ENCODE peak calls at places on chromosomes 4 and X, in nine cellular contexts. K, D, T, R, Y, Z, O, V and C are unnamed samples. For H3K4me1, the result is how much of the 10 kb centered on the place peaks cover.

GRCh38 chr4:130080872-130081451 is 985.0 kb downstream of the C4orf33 start:
- DNase-seq in O (no peak), D (no peak), Z (no peak), K (no peak), Y (no peak), V (peak), T (no peak), R (no peak), C (no peak)

GRCh38 chrX:55908685-55909212 is 191.2 kb downstream of the RRAGB start:
- DNase-seq in O (no peak), D (peak), V (peak), Y (peak), R (no peak), K (no peak), T (no peak), Z (no peak), C (no peak)

GRCh38 chr4:161249779-161250440 is 913.9 kb downstream of the FSTL5 start:
- DNase-seq in K (no peak), T (no peak), V (no peak), O (no peak), D (no peak), R (no peak), Z (no peak), Y (no peak), C (peak)

GRCh38 chrX:107716045-107716684 is 59.4 kb downstream of the TSC22D3 start:
- DNase-seq in Z (no peak), T (peak), K (peak), O (no peak), R (no peak), D (peak), Y (peak), V (peak), C (peak)

GRCh38 chrX:104432321-104432720 is 133.7 kb upstream of the IL1RAPL2 start:
- DNase-seq in R (no peak), Z (no peak), T (no peak), V (peak), Y (no peak), K (no peak), O (no peak), D (peak), C (no peak)

GRCh38 chr4:21596521-21596920 is 352.1 kb downstream of the KCNIP4 start:
- DNase-seq in D (no peak), O (no peak), Y (no peak), K (no peak), T (no peak), V (peak), Z (no peak), R (no peak), C (no peak)

GRCh38 chr4:3384391-3384770 is 57.4 kb upstream of the HGFAC start:
- DNase-seq in V (no peak), D (no peak), T (no peak), K (no peak), R (no peak), O (no peak), Y (no peak), Z (no peak), C (no peak)

GRCh38 chr4:113169368-113169767 is 119.9 kb downstream of the ANK2 start:
- DNase-seq in K (no peak), Y (no peak), O (no peak), D (no peak), V (no peak), T (no peak), Z (no peak), R (no peak), C (no peak)

GRCh38 chr4:156734965-156735895 is 236.4 kb downstream of the PDGFC start:
- DNase-seq in T (no peak), K (no peak), D (no peak), Y (no peak), Z (no peak), V (no peak), O (no peak), R (no peak), C (no peak)

GRCh38 chrX:72274526-72274925 is 2.5 kb downstream of the RPS4X start:
- DNase-seq in K (no peak), V (no peak), O (no peak), T (no peak), Z (no peak), R (no peak), Y (no peak), D (no peak), C (no peak)

GRCh38 chr4:93433840-93434239 is 394.7 kb upstream of the ATOH1 start:
- DNase-seq in R (no peak), T (no peak), O (no peak), Z (no peak), K (no peak), V (no peak), D (no peak), Y (no peak), C (no peak)

GRCh38 chr4:68070302-68070701 is 59.4 kb downstream of the TMPRSS11F start:
- DNase-seq in V (no peak), R (no peak), T (no peak), Z (no peak), O (no peak), Y (no peak), K (no peak), D (no peak), C (no peak)

GRCh38 chr4:10783351-10783750 is 98.8 kb upstream of the CLNK start:
- DNase-seq in O (no peak), T (no peak), Z (no peak), R (no peak), D (no peak), K (no peak), V (peak), Y (no peak), C (no peak)

GRCh38 chr4:113901994-113902787 is 77.3 kb downstream of the ARSJ start:
- DNase-seq in T (peak), Y (no peak), Z (no peak), O (no peak), K (no peak), R (no peak), D (peak), V (peak), C (no peak)

GRCh38 chr4:107721436-107722090 is 1.5 kb upstream of the PAPSS1 start:
- DNase-seq in T (no peak), R (peak), K (no peak), Y (peak), Z (no peak), D (peak), V (peak), O (peak), C (peak)

GRCh38 chr4:183919173-183919572 is 14.1 kb downstream of the STOX2 start:
- DNase-seq in R (no peak), V (no peak), K (no peak), O (no peak), Z (peak), D (no peak), T (peak), Y (no peak), C (peak)

GRCh38 chr4:147984065-147984777 is 252.3 kb downstream of the ARHGAP10 start:
- DNase-seq in Y (no peak), R (no peak), D (peak), O (no peak), V (peak), Z (no peak), K (peak), T (no peak), C (peak)

GRCh38 chrX:153226344-153227190 is 47.5 kb downstream of the MAGEA1 start:
- DNase-seq in T (no peak), K (peak), O (no peak), Y (peak), V (peak), Z (no peak), R (peak), D (no peak), C (no peak)

GRCh38 chr4:48129307-48130014 is 4.6 kb downstream of the TXK start:
- DNase-seq in V (peak), D (peak), K (no peak), T (no peak), Z (no peak), Y (no peak), R (peak), O (no peak), C (peak)

GRCh38 chr4:20195071-20195885 is 56.4 kb upstream of the SLIT2 start:
- DNase-seq in R (no peak), Z (no peak), T (no peak), K (no peak), O (no peak), Y (no peak), D (no peak), V (no peak), C (no peak)

GRCh38 chrX:48631376-48632090 is 34.2 kb downstream of the WDR13 start:
- DNase-seq in Z (peak), K (peak), D (peak), O (peak), R (peak), T (peak), V (peak), Y (peak), C (peak)

DNA sequence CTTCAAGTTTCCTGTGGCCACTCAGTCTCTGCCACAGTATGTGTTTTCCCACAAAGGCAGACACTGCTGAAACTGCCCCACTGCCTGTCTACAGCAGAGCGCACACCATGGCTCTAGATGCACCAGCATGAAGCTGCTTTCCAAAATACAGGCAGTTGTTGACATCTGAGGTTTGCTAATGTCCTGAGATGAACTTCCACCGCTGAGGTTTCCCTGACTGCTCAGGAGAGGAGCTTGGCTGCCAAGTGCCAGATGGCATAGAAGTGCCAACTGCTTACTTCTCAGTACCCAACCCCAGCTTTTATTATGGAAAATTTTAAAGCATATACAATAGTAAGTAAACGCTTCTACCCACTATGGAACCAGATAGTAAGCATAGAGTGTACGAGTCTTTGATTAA is 61.0 kb upstream of the EXOC1L start:
- DNase-seq in V (no peak), R (no peak), Z (no peak), T (no peak), Y (no peak), D (peak), O (no peak), K (no peak), C (no peak)
- H3K27ac ChIP-seq in V (no peak), R (no peak), Z (no peak), T (no peak), Y (no peak), D (peak), O (peak), K (no peak), C (no peak)

GRCh38 chr4:27358269-27358668 is 497.6 kb downstream of the STIM2 start:
- DNase-seq in D (no peak), V (no peak), T (no peak), R (no peak), O (no peak), Z (no peak), K (no peak), Y (no peak), C (no peak)
- H3K4me1 ChIP-seq in D (under half), V (under half), T (under half), R (under half), O (under half), Z (under half), K (under half), Y (under half), C (under half)

GRCh38 chrX:94600077-94600476 is 926.1 kb downstream of the FAM133A start:
- DNase-seq in Y (no peak), T (no peak), V (no peak), Z (no peak), R (no peak), K (no peak), D (no peak), O (no peak), C (no peak)
- H3K27ac ChIP-seq in Y (no peak), T (no peak), V (no peak), Z (no peak), R (no peak), K (no peak), D (no peak), O (no peak), C (no peak)

DNA sequence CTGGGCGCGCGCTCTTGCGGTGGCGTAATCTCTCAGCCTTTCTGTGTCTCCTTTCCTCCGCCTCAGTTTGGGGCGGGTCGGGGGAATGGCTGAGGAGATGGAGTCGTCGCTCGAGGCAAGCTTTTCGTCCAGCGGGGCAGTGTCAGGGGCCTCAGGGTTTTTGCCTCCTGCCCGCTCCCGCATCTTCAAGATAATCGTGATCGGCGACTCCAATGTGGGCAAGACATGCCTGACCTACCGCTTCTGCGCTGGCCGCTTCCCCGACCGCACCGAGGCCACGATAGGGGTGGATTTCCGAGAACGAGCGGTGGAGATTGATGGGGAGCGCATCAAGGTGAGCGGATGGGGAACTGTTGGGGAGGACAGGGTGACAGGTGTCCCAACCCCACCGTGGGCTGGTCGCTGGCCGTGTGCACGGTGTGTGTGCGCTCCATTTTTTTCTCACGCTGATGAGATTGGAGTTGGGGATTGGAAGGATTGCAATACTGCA is at the start of gene RAB33B:
- DNase-seq in V (no peak), T (no peak), Y (no peak), R (no peak), Z (no peak), O (no peak), K (no peak), D (no peak), C (no peak)
- H3K4me1 ChIP-seq in V (under half), T (under half), Y (under half), R (under half), Z (under half), O (under half), K (under half), D (under half), C (under half)

DNA sequence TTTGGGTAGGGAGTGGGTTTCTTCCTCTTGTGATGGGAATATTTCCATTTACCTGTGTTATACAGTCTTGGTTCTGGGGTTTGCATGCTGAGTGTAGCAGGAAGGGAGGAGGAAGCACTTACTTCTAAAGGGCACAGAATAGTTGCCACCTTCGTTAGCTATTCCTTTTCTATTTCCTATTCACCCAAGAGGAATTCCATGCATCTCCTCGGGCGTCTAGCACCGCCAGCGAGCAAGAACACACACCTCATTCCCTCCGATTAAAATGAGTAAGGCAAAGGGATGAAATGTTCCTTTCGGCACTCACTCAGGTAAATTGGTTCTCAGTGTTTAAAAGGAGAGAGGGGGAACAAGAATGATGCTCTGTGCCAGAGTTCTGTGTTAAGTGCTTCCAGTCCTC is 351.3 kb downstream of the PTTG2 start:
- DNase-seq in T (no peak), Z (no peak), K (no peak), V (no peak), D (no peak), O (no peak), R (no peak), Y (no peak), C (no peak)
- H3K27ac ChIP-seq in T (no peak), Z (no peak), K (no peak), V (no peak), D (no peak), O (no peak), R (no peak), Y (no peak), C (no peak)

DNA sequence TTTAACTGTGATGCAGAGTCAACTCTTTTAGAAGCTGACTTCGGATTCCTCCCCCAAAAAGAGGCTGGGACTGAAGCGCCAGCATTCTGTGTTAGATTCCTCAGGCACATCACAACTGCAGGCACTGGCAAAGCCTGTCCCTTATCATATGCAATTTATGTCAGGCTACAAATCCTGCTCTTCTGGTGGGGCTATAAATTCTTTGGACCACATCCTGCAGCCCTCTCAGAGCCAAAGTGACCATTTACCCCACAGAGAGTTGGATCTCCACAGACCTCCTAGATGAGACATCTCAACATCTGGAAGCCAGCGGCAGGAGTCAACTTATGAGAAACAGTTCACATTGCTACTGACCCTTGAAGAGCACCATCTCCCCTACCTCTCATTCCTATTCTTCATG is 138.4 kb downstream of the CBR4 start:
- DNase-seq in V (no peak), K (no peak), Y (no peak), D (no peak), Z (no peak), O (no peak), R (no peak), T (no peak), C (no peak)
- H3K4me1 ChIP-seq in V (under half), K (under half), Y (under half), D (under half), Z (under half), O (under half), R (under half), T (under half), C (under half)

GRCh38 chrX:21973321-21974010 is 33.0 kb downstream of the SMS start:
- DNase-seq in K (no peak), O (no peak), R (no peak), T (no peak), V (no peak), D (no peak), Y (no peak), Z (no peak), C (no peak)

GRCh38 chrX:21974011-21974385 is 33.5 kb downstream of the SMS start:
- DNase-seq in Y (no peak), V (peak), K (no peak), Z (no peak), O (no peak), D (no peak), T (no peak), R (no peak), C (no peak)

GRCh38 chrX:21975242-21975641 is 34.7 kb downstream of the SMS start:
- DNase-seq in V (no peak), O (no peak), T (no peak), R (no peak), D (no peak), K (no peak), Y (no peak), Z (no peak), C (no peak)

GRCh38 chrX:21978346-21978745 is 37.8 kb downstream of the SMS start:
- DNase-seq in Y (no peak), O (no peak), D (no peak), Z (no peak), T (no peak), R (no peak), V (no peak), K (no peak), C (no peak)

DNA sequence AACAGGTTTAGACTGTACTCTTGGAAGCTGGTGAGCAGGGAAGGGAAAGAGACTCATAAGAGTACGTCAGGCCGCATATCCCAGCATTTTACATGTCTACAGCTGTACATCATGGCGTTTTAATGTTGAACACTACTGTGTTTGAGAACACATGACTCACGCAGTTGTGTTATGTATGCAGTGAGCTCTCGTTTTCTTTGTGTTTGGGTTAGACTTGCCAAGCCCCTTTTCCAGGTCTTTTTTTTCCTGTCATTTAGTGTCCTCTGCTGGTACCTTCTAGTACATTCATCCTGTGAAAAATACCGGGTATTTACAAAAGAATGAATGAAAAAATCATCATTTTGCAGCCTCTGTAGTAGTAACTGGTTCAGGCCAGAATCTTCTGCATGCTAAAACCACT is 35.3 kb downstream of the SMS start:
- DNase-seq in T (no peak), O (no peak), K (no peak), D (no peak), Y (no peak), Z (no peak), V (peak), R (no peak), C (no peak)
- H3K27ac ChIP-seq in T (no peak), O (no peak), K (no peak), D (peak), Y (peak), Z (no peak), V (peak), R (peak), C (no peak)